ENCODE peak calls at places on chromosome 16, in six cellular contexts. Y, D, I, T, M and B are unnamed samples.

GRCh38 chr16:51886456-51886855 is 660.5 kb downstream of the TOX3 start:
- DNase-seq in Y (no peak), D (no peak), I (no peak), T (no peak), M (no peak), B (no peak)

GRCh38 chr16:27240948-27241531 is 27.5 kb downstream of the NSMCE1 start:
- DNase-seq in Y (no peak), D (no peak), I (peak; percentile 59), T (no peak), M (no peak), B (peak; percentile 66)

GRCh38 chr16:1946495-1947368 is 3.7 kb upstream of the MSRB1 start:
- DNase-seq in Y (no peak), D (no peak), I (no peak), T (no peak), M (no peak), B (no peak)

GRCh38 chr16:55478827-55479559 is at the start of gene MMP2:
- DNase-seq in Y (peak; percentile 62), D (no peak), I (peak; percentile 65), T (no peak), M (peak; percentile 55), B (peak; percentile 81)

GRCh38 chr16:57277586-57277985 is 6.9 kb downstream of the PLLP start:
- DNase-seq in Y (no peak), D (no peak), I (peak; percentile 83), T (no peak), M (no peak), B (peak; percentile 88)

GRCh38 chr16:30786936-30787612 is at the start of gene ZNF629:
- DNase-seq in Y (peak; percentile 85), D (peak; percentile 55), I (peak; percentile 50), T (peak; percentile 69), M (peak; percentile 73), B (peak; percentile 67)

GRCh38 chr16:68379472-68380347 is 68.6 kb downstream of the SMPD3 start:
- DNase-seq in Y (no peak), D (no peak), I (no peak), T (no peak), M (peak; percentile 29), B (no peak)

GRCh38 chr16:87464691-87465300 is 28.0 kb downstream of the ZCCHC14 start:
- DNase-seq in Y (peak; percentile 49), D (no peak), I (peak; percentile 91), T (peak; percentile 54), M (peak; percentile 51), B (peak; percentile 92)

GRCh38 chr16:3007957-3008748 is 4.6 kb upstream of the CLDN9 start:
- DNase-seq in Y (peak; percentile 91), D (no peak), I (no peak), T (no peak), M (peak; percentile 55), B (no peak)

GRCh38 chr16:27441276-27441675 is 39.3 kb downstream of the IL21R start:
- DNase-seq in Y (no peak), D (no peak), I (no peak), T (no peak), M (no peak), B (no peak)

GRCh38 chr16:50326835-50327465 is 41.8 kb downstream of the BRD7 start:
- DNase-seq in Y (peak; percentile 48), D (no peak), I (no peak), T (no peak), M (no peak), B (peak; percentile 29)

GRCh38 chr16:77327717-77328116 is 107.1 kb downstream of the ADAMTS18 start:
- DNase-seq in Y (no peak), D (no peak), I (no peak), T (no peak), M (no peak), B (no peak)

GRCh38 chr16:66290431-66290830 is 76.1 kb upstream of the CDH5 start:
- DNase-seq in Y (no peak), D (no peak), I (no peak), T (no peak), M (no peak), B (no peak)

GRCh38 chr16:27404163-27404823 is 2.3 kb downstream of the IL21R start:
- DNase-seq in Y (no peak), D (no peak), I (no peak), T (no peak), M (no peak), B (no peak)

GRCh38 chr16:24834459-24835335 is 11.1 kb upstream of the SLC5A11 start:
- DNase-seq in Y (peak; percentile 54), D (peak; percentile 15), I (no peak), T (no peak), M (peak; percentile 85), B (peak; percentile 64)

GRCh38 chr16:58054289-58054688 is 28.7 kb downstream of the MMP15 start:
- DNase-seq in Y (no peak), D (no peak), I (no peak), T (no peak), M (no peak), B (no peak)

GRCh38 chr16:20789130-20789529 is 17.1 kb downstream of the ERI2 start:
- DNase-seq in Y (no peak), D (no peak), I (no peak), T (no peak), M (no peak), B (no peak)

GRCh38 chr16:87816507-87817100 is 50.8 kb upstream of the KLHDC4 start:
- DNase-seq in Y (no peak), D (no peak), I (no peak), T (no peak), M (no peak), B (no peak)

GRCh38 chr16:12625068-12625467 is 178.6 kb downstream of the CPPED1 start:
- DNase-seq in Y (no peak), D (no peak), I (no peak), T (no peak), M (no peak), B (no peak)

GRCh38 chr16:11621539-11621919 is 34.8 kb upstream of the LITAF start:
- DNase-seq in Y (no peak), D (no peak), I (no peak), T (no peak), M (no peak), B (no peak)

GRCh38 chr16:28549301-28549899 is 4.3 kb upstream of the SGF29 start:
- DNase-seq in Y (no peak), D (no peak), I (no peak), T (no peak), M (no peak), B (peak; percentile 27)

GRCh38 chr16:89581045-89581695 is 5.6 kb downstream of the CPNE7 start:
- DNase-seq in Y (no peak), D (no peak), I (peak; percentile 98), T (no peak), M (no peak), B (peak; percentile 99)

GRCh38 chr16:46830902-46831647 is at the start of gene C16orf87:
- DNase-seq in Y (peak; percentile 96), D (peak; percentile 88), I (peak; percentile 83), T (peak; percentile 93), M (peak; percentile 95), B (peak; percentile 93)

GRCh38 chr16:10663744-10664143 is 31.0 kb downstream of the TEKT5 start:
- DNase-seq in Y (no peak), D (no peak), I (no peak), T (no peak), M (no peak), B (no peak)

GRCh38 chr16:48862087-48862532 is 252.1 kb upstream of the N4BP1 start:
- DNase-seq in Y (no peak), D (no peak), I (peak; percentile 5), T (no peak), M (no peak), B (peak; percentile 7)

GRCh38 chr16:53358884-53359283 is 75.4 kb upstream of the RBL2 start:
- DNase-seq in Y (no peak), D (no peak), I (no peak), T (no peak), M (no peak), B (no peak)

GRCh38 chr16:22813223-22813945 is 578 bp upstream of the HS3ST2 start:
- DNase-seq in Y (peak; percentile 91), D (peak; percentile 29), I (peak; percentile 2), T (peak; percentile 21), M (peak; percentile 63), B (peak; percentile 2)

DNA sequence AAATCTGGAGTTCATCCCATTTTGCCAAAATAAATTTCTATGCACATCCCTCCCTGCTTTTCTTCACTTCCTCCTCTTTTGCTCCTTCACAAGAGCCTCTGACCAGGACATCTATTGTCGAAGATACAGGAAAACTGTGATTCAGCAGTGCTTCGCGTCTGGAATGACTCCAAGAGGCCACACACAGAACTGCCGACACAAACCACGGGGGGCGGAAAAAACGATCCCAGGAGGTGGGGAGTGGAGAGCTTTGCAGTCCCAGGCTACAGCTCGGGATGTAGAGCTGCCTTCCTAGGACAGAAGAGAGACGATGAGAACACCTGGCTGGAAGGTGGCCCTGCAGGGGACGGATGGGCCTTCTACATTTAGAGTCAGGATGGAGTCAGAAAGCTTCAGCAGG is 102.8 kb downstream of the XYLT1 start:
- DNase-seq in Y (peak; percentile 36), D (no peak), I (peak; percentile 77), T (no peak), M (no peak), B (peak; percentile 85)
- TF ChIP-seq CTCF in Y (peak; percentile 28), D (no peak), I (peak; percentile 24), T (no peak), M (no peak), B (peak; percentile 41)

GRCh38 chr16:29712770-29713169 is 33.0 kb downstream of the C16orf54 start:
- DNase-seq in Y (no peak), D (no peak), I (no peak), T (no peak), M (no peak), B (no peak)
- H3K4me3 ChIP-seq in Y (no peak overlapping the region), D (no peak overlapping the region), I (no peak overlapping the region), T (no peak overlapping the region), M (no peak overlapping the region), B (no peak overlapping the region)

DNA sequence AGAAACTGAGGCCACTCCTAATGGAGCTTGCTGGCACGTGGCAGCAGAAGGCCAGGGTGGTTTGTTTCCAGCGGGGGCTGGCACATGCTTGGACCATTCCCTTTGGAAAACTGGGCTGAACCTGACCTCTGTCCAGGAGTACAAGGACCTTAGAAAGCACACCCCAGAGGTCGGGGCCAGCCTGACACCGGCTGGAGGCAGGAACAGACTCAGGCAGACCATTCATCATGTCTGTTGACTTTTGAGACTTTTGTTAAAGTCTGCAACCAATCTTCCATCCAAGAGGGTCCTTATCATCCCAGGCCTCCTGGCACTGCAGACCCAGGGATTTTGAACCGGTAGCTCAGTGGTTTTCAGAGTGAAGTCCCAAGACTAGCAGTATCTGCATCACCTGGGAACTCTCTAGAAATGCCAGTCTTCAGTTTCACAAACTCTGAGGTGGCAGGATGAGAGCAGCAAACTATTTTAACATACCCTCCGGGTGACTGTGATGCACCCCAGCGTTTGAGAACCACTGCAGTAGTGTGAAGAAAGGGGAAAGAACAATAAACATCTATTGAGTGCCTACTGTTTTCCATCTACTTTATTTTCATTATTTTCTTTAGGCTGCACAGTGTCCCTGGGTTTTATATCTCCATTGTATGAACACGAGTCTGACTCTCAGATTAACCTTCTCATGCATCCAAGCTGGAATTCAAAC is 145.3 kb upstream of the PLCG2 start:
- DNase-seq in Y (no peak), D (no peak), I (no peak), T (no peak), M (no peak), B (no peak)
- H3K4me1 ChIP-seq in Y (peaks cover 57% of the 10 kb centered on the region), D (no peaks in the 10 kb centered on the region), I (peaks cover 28% of the 10 kb centered on the region), T (peaks cover 20% of the 10 kb centered on the region), M (peaks cover 10% of the 10 kb centered on the region), B (peaks cover 4% of the 10 kb centered on the region)

DNA sequence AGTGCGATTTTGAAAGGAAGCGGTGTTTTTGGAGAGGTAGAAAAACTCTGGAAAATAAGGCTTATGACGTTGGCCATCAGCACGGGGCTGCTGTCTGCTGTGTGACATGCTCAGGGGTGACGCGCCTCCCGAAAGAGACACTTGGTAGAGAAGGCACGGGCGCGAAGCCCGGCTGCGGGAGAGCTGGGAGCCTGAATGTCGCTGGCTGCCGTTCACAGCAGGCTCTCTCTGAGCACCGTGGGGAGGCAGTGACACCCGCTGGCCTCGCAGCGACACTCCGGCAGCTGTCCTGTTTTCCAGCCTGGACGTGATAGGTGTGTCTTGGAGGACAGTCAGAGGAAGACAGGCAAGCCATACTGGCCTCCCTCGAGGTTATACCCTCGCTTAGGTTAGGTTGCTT is 759.1 kb upstream of the RBFOX1 start:
- DNase-seq in Y (peak; percentile 70), D (peak; percentile 44), I (no peak), T (peak; percentile 19), M (peak; percentile 48), B (no peak)
- TF ChIP-seq CTCF in Y (no peak), D (no peak), I (no peak), T (no peak), M (no peak), B (no peak)